ENCODE peak calls at places on chromosomes 4 and X, in five cellular contexts. Q is AG04450; L is ascending aorta; D is stimulated activated CD4-positive, alpha-beta T cell treated with anti-CD3 and anti-CD28 coated beads, Interleukin-2, amount 100 ng/mL, for 4 hours; T is glutamatergic neuron. J is an unnamed sample.
A peak's percentile ranks its signal among the peaks of the same experiment; 100 is the strongest.

GRCh38 chr4:142262956-142263355 is 583.1 kb downstream of the INPP4B start:
- DNase-seq in Q (no peak), L (no peak), D (no peak), T (no peak), J (no peak)

GRCh38 chr4:13984996-13985780 is 357.7 kb upstream of the BOD1L1 start:
- DNase-seq in L (no peak), Q (no peak), D (no peak), T (no peak), J (no peak)

GRCh38 chr4:16168710-16169388 is 57.4 kb downstream of the TAPT1 start:
- DNase-seq in T (no peak), D (no peak), L (no peak), Q (no peak), J (no peak)

GRCh38 chrX:129655547-129656248 is 942 bp upstream of the APLN start:
- DNase-seq in D (no peak), T (no peak), Q (no peak), L (peak; percentile 55), J (no peak)

GRCh38 chr4:173526724-173527102 is 3.3 kb downstream of the HAND2 start:
- DNase-seq in D (no peak), L (no peak), T (no peak), Q (no peak), J (peak; percentile 2)

GRCh38 chr4:30828290-30828926 is 108.2 kb downstream of the PCDH7 start:
- DNase-seq in D (no peak), Q (no peak), T (no peak), L (no peak), J (no peak)

GRCh38 chrX:151688695-151689094 is 6.6 kb upstream of the PRRG3 start:
- DNase-seq in T (no peak), D (no peak), L (no peak), Q (no peak), J (no peak)

GRCh38 chr4:176882201-176882600 is 89.5 kb upstream of the VEGFC start:
- DNase-seq in T (no peak), L (no peak), Q (no peak), D (no peak), J (no peak)

GRCh38 chr4:155403886-155404285 is 27.1 kb upstream of the MAP9 start:
- DNase-seq in Q (no peak), D (no peak), L (no peak), T (no peak), J (peak; percentile 25)

GRCh38 chr4:2135083-2135482 is 76.0 kb downstream of the NAT8L start:
- DNase-seq in T (no peak), Q (peak; percentile 0), D (no peak), L (no peak), J (peak; percentile 33)

GRCh38 chrX:24485976-24486680 is 21.0 kb downstream of the PDK3 start:
- DNase-seq in L (no peak), T (peak; percentile 18), Q (no peak), D (no peak), J (no peak)

GRCh38 chrX:72309297-72310071 is 3.8 kb upstream of the CITED1 start:
- DNase-seq in L (no peak), D (no peak), T (no peak), Q (no peak), J (no peak)

GRCh38 chrX:9071031-9071650 is 37.2 kb upstream of the FAM9B start:
- DNase-seq in D (no peak), T (no peak), L (no peak), Q (no peak), J (no peak)

GRCh38 chrX:23884427-23885024 is 23.2 kb downstream of the APOO start:
- DNase-seq in L (peak; percentile 11), T (no peak), Q (no peak), D (no peak), J (no peak)

GRCh38 chr4:52028970-52029369 is 8.8 kb upstream of the LRRC66 start:
- DNase-seq in Q (peak; percentile 26), T (no peak), D (no peak), L (no peak), J (peak; percentile 37)

GRCh38 chr4:56656346-56656643 is 24.8 kb downstream of the HOPX start:
- DNase-seq in L (no peak), T (no peak), D (no peak), Q (no peak), J (peak; percentile 40)

GRCh38 chr4:125314676-125315570 is at the start of gene FAT4:
- DNase-seq in L (peak; percentile 97), D (peak; percentile 6), Q (peak; percentile 97), T (peak; percentile 92), J (peak; percentile 94)

GRCh38 chrX:8341814-8342590 is 122.6 kb upstream of the VCX3B start:
- DNase-seq in L (no peak), Q (no peak), D (no peak), T (no peak), J (no peak)

GRCh38 chr4:77358315-77358928 is 201.4 kb downstream of the CCNG2 start:
- DNase-seq in L (no peak), D (no peak), Q (no peak), T (no peak), J (peak; percentile 51)

GRCh38 chr4:147789596-147789995 is 57.7 kb downstream of the ARHGAP10 start:
- DNase-seq in Q (no peak), T (no peak), L (no peak), D (no peak), J (no peak)

GRCh38 chr4:168632246-168632832 is 135.5 kb downstream of the PALLD start:
- DNase-seq in T (no peak), L (no peak), Q (no peak), D (no peak), J (peak; percentile 41)

GRCh38 chr4:145938618-145939177 is at the start of gene ZNF827:
- DNase-seq in T (peak; percentile 74), L (peak; percentile 75), D (peak; percentile 37), Q (no peak), J (peak; percentile 46)

GRCh38 chr4:169604131-169604900 is 8.1 kb downstream of the NEK1 start:
- DNase-seq in T (no peak), L (no peak), D (no peak), Q (no peak), J (peak; percentile 69)

GRCh38 chr4:125572601-125573000 is 257.8 kb downstream of the FAT4 start:
- DNase-seq in T (no peak), Q (no peak), L (no peak), D (no peak), J (no peak)

GRCh38 chr4:183072181-183072580 is 26.9 kb upstream of the WWC2 start:
- DNase-seq in L (no peak), T (no peak), D (no peak), Q (peak; percentile 6), J (no peak)

GRCh38 chr4:79964715-79965345 is 108.2 kb downstream of the ANTXR2 start:
- DNase-seq in T (peak; percentile 42), L (no peak), Q (no peak), D (no peak), J (no peak)

GRCh38 chr4:159029481-159029880 is 73.4 kb upstream of the RAPGEF2 start:
- DNase-seq in Q (no peak), L (no peak), D (no peak), T (no peak), J (no peak)

GRCh38 chr4:173528378-173529321 is 1.4 kb downstream of the HAND2 start:
- DNase-seq in D (no peak), T (no peak), Q (no peak), L (peak; percentile 75), J (peak; percentile 5)

GRCh38 chrX:17412692-17413091 is 37.7 kb downstream of the NHS start:
- DNase-seq in T (no peak), L (no peak), D (no peak), Q (peak; percentile 27), J (peak; percentile 13)

GRCh38 chr4:2806392-2807355 is 13.8 kb downstream of the SH3BP2 start:
- DNase-seq in Q (no peak), T (no peak), L (no peak), D (no peak), J (peak; percentile 85)

GRCh38 chrX:119465555-119465954 is 2.7 kb upstream of the SLC25A5 start:
- DNase-seq in L (no peak), Q (no peak), T (no peak), D (no peak), J (no peak)

GRCh38 chr4:15805583-15806517 is 27.7 kb downstream of the CD38 start:
- DNase-seq in T (no peak), D (peak; percentile 35), L (no peak), Q (peak; percentile 21), J (peak; percentile 60)

GRCh38 chrX:110081740-110082139 is 78.8 kb downstream of the TMEM164 start:
- DNase-seq in D (no peak), L (peak; percentile 64), Q (no peak), T (no peak), J (no peak)

GRCh38 chr4:26279446-26279845 is 41.4 kb upstream of the RBPJ start:
- DNase-seq in L (peak; percentile 2), Q (no peak), T (no peak), D (no peak), J (no peak)

GRCh38 chr4:18813055-18813454 is 791.5 kb upstream of the LCORL start:
- DNase-seq in L (no peak), D (no peak), Q (no peak), T (no peak), J (no peak)